ENCODE peak calls at places on chromosomes 1 and 21, in eight cellular contexts. O is germinal center; L is GM04504; D is SJSA1; I is heart right ventricle; J is Daoy; R is activated CD4-positive, alpha-beta T cell treated with anti-CD3 and anti-CD28 coated beads, Interleukin-2, amount 10 ng/mL, durations not matched to agents 7 days and 5 days; B is A549. C is an unnamed sample.

GRCh38 chr1:81158592-81158991 is 642.1 kb upstream of the ADGRL2 start:
- DNase-seq in O (no peak), L (peak; percentile 29), D (peak; percentile 62), I (no peak), J (no peak), R (no peak), B (no peak), C (peak; percentile 53)

GRCh38 chr1:192516776-192517297 is 58.7 kb upstream of the RGS1 start:
- DNase-seq in O (peak; percentile 71), L (no peak), D (no peak), I (no peak), J (peak; percentile 79), R (peak; percentile 73), B (no peak), C (peak; percentile 36)

GRCh38 chr1:109892476-109893368 is 17.9 kb upstream of the CSF1 start:
- DNase-seq in O (no peak), L (no peak), D (peak; percentile 87), I (no peak), J (peak; percentile 77), R (no peak), B (peak; percentile 40), C (no peak)

GRCh38 chr1:46757256-46757955 is 38.5 kb upstream of the EFCAB14 start:
- DNase-seq in O (no peak), L (no peak), D (no peak), I (no peak), J (peak; percentile 25), R (no peak), B (no peak), C (no peak)

GRCh38 chr1:184504012-184504694 is 117.3 kb downstream of the C1orf21 start:
- DNase-seq in O (no peak), L (no peak), D (no peak), I (no peak), J (no peak), R (no peak), B (no peak), C (no peak)

GRCh38 chr21:45640888-45641479 is 2.5 kb upstream of the PCBP3 start:
- DNase-seq in O (no peak), L (peak; percentile 66), D (peak; percentile 50), I (peak; percentile 46), J (peak; percentile 92), R (no peak), B (no peak), C (peak; percentile 63)

GRCh38 chr1:6614019-6614952 is 755 bp downstream of the PHF13 start:
- DNase-seq in O (peak; percentile 72), L (no peak), D (no peak), I (peak; percentile 61), J (peak; percentile 45), R (peak; percentile 57), B (no peak), C (peak; percentile 27)

GRCh38 chr1:154306151-154306550 is 14.7 kb upstream of the AQP10 start:
- DNase-seq in O (no peak), L (peak; percentile 38), D (no peak), I (no peak), J (peak; percentile 13), R (no peak), B (no peak), C (peak; percentile 86)

GRCh38 chr1:231420299-231420958 is 1.7 kb downstream of the EGLN1 start:
- DNase-seq in O (peak; percentile 28), L (no peak), D (peak; percentile 46), I (no peak), J (peak; percentile 27), R (no peak), B (no peak), C (peak; percentile 10)

GRCh38 chr1:44543064-44543815 is 131.0 kb downstream of the TMEM53 start:
- DNase-seq in O (no peak), L (no peak), D (no peak), I (no peak), J (no peak), R (no peak), B (no peak), C (no peak)

GRCh38 chr1:60972841-60973364 is 109.5 kb upstream of the NFIA start:
- DNase-seq in O (no peak), L (peak; percentile 56), D (peak; percentile 9), I (no peak), J (peak; percentile 75), R (no peak), B (no peak), C (peak; percentile 84)

GRCh38 chr1:169574336-169574735 is 11.9 kb downstream of the F5 start:
- DNase-seq in O (no peak), L (no peak), D (no peak), I (no peak), J (no peak), R (no peak), B (no peak), C (no peak)

GRCh38 chr1:26582836-26583460 is 53.4 kb downstream of the RPS6KA1 start:
- DNase-seq in O (no peak), L (peak; percentile 56), D (no peak), I (no peak), J (peak; percentile 80), R (no peak), B (no peak), C (peak; percentile 71)

GRCh38 chr21:42037943-42038342 is 27.8 kb upstream of the ZBTB21 start:
- DNase-seq in O (no peak), L (no peak), D (no peak), I (no peak), J (no peak), R (no peak), B (no peak), C (no peak)

GRCh38 chr21:23809573-23809972 is 1797.7 kb downstream of the MRPL39 start:
- DNase-seq in O (no peak), L (no peak), D (no peak), I (no peak), J (no peak), R (no peak), B (no peak), C (no peak)

GRCh38 chr1:202411421-202411820 is 62.9 kb downstream of the PPP1R12B start:
- DNase-seq in O (no peak), L (no peak), D (no peak), I (no peak), J (no peak), R (no peak), B (no peak), C (peak; percentile 8)

GRCh38 chr1:23543707-23544443 is 12.8 kb upstream of the E2F2 start:
- DNase-seq in O (no peak), L (no peak), D (no peak), I (no peak), J (no peak), R (no peak), B (no peak), C (peak; percentile 46)

GRCh38 chr1:33435096-33435820 is 4.4 kb upstream of the PHC2 start:
- DNase-seq in O (no peak), L (no peak), D (peak; percentile 78), I (no peak), J (peak; percentile 88), R (no peak), B (no peak), C (peak; percentile 67)

GRCh38 chr1:176894450-176894849 is 270.1 kb downstream of the ASTN1 start:
- DNase-seq in O (no peak), L (no peak), D (no peak), I (no peak), J (no peak), R (no peak), B (no peak), C (no peak)

GRCh38 chr1:185674201-185674600 is 60.0 kb upstream of the HMCN1 start:
- DNase-seq in O (no peak), L (no peak), D (no peak), I (peak; percentile 28), J (no peak), R (peak; percentile 9), B (no peak), C (no peak)

C was measured in AG10803.